ENCODE peak calls at places on chromosomes 16 and 17, in seven cellular contexts. S is GM23248, K is hepatocyte, G is H1, Q is K562, W is astrocyte, R is GM23338. T is an unnamed sample.

GRCh38 chr17:75338335-75338734 is 49.1 kb upstream of the SLC25A19 start:
- DNase-seq in S (peak; percentile 57), K (no peak), G (no peak), Q (no peak), W (peak; percentile 36), R (no peak), T (peak; percentile 55)

GRCh38 chr17:71830916-71831315 is 289.9 kb upstream of the SOX9 start:
- DNase-seq in S (no peak), K (no peak), G (peak; percentile 25), Q (no peak), W (no peak), R (peak; percentile 69), T (no peak)

GRCh38 chr17:17922198-17922901 is 49.9 kb downstream of the TOM1L2 start:
- DNase-seq in S (no peak), K (peak; percentile 37), G (no peak), Q (no peak), W (no peak), R (peak; percentile 29), T (no peak)

GRCh38 chr16:56965939-56966515 is 4.3 kb downstream of the CETP start:
- DNase-seq in S (no peak), K (no peak), G (no peak), Q (no peak), W (no peak), R (no peak), T (no peak)

GRCh38 chr16:728131-728889 is 1.4 kb downstream of the HAGHL start:
- DNase-seq in S (peak; percentile 84), K (peak; percentile 85), G (no peak), Q (peak; percentile 82), W (peak; percentile 63), R (peak; percentile 80), T (peak; percentile 76)

GRCh38 chr16:67834242-67834614 is 7.9 kb upstream of the THAP11 start:
- DNase-seq in S (no peak), K (no peak), G (no peak), Q (no peak), W (no peak), R (no peak), T (no peak)

GRCh38 chr16:81401035-81401950 is 43.3 kb upstream of the CMIP start:
- DNase-seq in S (peak; percentile 87), K (no peak), G (no peak), Q (peak; percentile 64), W (peak; percentile 66), R (no peak), T (peak; percentile 11)

GRCh38 chr17:45022655-45023339 is 28.6 kb downstream of the DCAKD start:
- DNase-seq in S (no peak), K (no peak), G (no peak), Q (no peak), W (no peak), R (no peak), T (no peak)

GRCh38 chr16:67658849-67659674 is 998 bp downstream of the ACD start:
- DNase-seq in S (no peak), K (no peak), G (no peak), Q (peak; percentile 33), W (no peak), R (no peak), T (no peak)

GRCh38 chr16:72198641-72199250 is 26.8 kb upstream of the PMFBP1 start:
- DNase-seq in S (no peak), K (no peak), G (no peak), Q (no peak), W (no peak), R (peak; percentile 38), T (no peak)

GRCh38 chr16:168424-168823 is 2.6 kb downstream of the HBM start:
- DNase-seq in S (no peak), K (no peak), G (no peak), Q (no peak), W (no peak), R (no peak), T (no peak)

GRCh38 chr17:29205047-29205446 is 24.8 kb upstream of the MYO18A start:
- DNase-seq in S (no peak), K (no peak), G (no peak), Q (no peak), W (no peak), R (no peak), T (no peak)

GRCh38 chr17:60695960-60696359 is 18.3 kb downstream of the BCAS3 start:
- DNase-seq in S (peak; percentile 38), K (no peak), G (no peak), Q (no peak), W (peak; percentile 12), R (no peak), T (peak; percentile 27)

GRCh38 chr17:72176902-72177660 is 56.3 kb downstream of the SOX9 start:
- DNase-seq in S (peak; percentile 8), K (no peak), G (no peak), Q (no peak), W (peak; percentile 95), R (peak; percentile 35), T (no peak)

GRCh38 chr17:33169580-33170285 is 123.4 kb downstream of the ASIC2 start:
- DNase-seq in S (peak; percentile 59), K (no peak), G (no peak), Q (no peak), W (peak; percentile 95), R (no peak), T (peak; percentile 96)

GRCh38 chr16:85068746-85069145 is 41.2 kb downstream of the KIAA0513 start:
- DNase-seq in S (no peak), K (no peak), G (no peak), Q (no peak), W (peak; percentile 32), R (no peak), T (no peak)

GRCh38 chr16:56606071-56606687 is 2.2 kb upstream of the MT2A start:
- DNase-seq in S (peak; percentile 89), K (peak; percentile 53), G (no peak), Q (no peak), W (peak; percentile 77), R (no peak), T (no peak)

GRCh38 chr16:15616475-15616874 is 26.5 kb downstream of the MARF1 start:
- DNase-seq in S (no peak), K (no peak), G (no peak), Q (no peak), W (no peak), R (no peak), T (no peak)

GRCh38 chr17:4304417-4305027 is 40.7 kb upstream of the ANKFY1 start:
- DNase-seq in S (peak; percentile 64), K (peak; percentile 69), G (no peak), Q (peak; percentile 63), W (no peak), R (peak; percentile 81), T (no peak)

GRCh38 chr16:54926166-54926838 is 4.4 kb upstream of the IRX5 start:
- DNase-seq in S (peak; percentile 87), K (no peak), G (no peak), Q (no peak), W (peak; percentile 82), R (no peak), T (peak; percentile 83)
- H3K4me2 ChIP-seq in S (peak overlapping the region; percentile 93), K (peak overlapping the region; percentile 93), G (no peak overlapping the region), Q (no peak overlapping the region), W (peak overlapping the region; percentile 99), R (no peak overlapping the region), T (no peak overlapping the region)

GRCh38 chr17:35892091-35892637 is 12.0 kb upstream of the CCL5 start:
- DNase-seq in S (no peak), K (no peak), G (no peak), Q (no peak), W (no peak), R (peak; percentile 2), T (peak; percentile 22)

GRCh38 chr17:35889818-35890773 is 9.9 kb upstream of the CCL5 start:
- DNase-seq in S (peak; percentile 39), K (peak; percentile 79), G (no peak), Q (no peak), W (peak; percentile 56), R (peak; percentile 2), T (peak; percentile 47)

GRCh38 chr17:35891273-35891672 is 11.1 kb upstream of the CCL5 start:
- DNase-seq in S (no peak), K (no peak), G (no peak), Q (no peak), W (no peak), R (no peak), T (no peak)

GRCh38 chr17:35890774-35891155 is 10.6 kb upstream of the CCL5 start:
- DNase-seq in S (no peak), K (no peak), G (no peak), Q (no peak), W (no peak), R (peak; percentile 24), T (no peak)

GRCh38 chr17:35889241-35889640 is 9.1 kb upstream of the CCL5 start:
- DNase-seq in S (no peak), K (no peak), G (no peak), Q (no peak), W (no peak), R (no peak), T (no peak)
- H3K36me3 ChIP-seq in S (no peaks in the 10 kb centered on the region), K (no peaks in the 10 kb centered on the region), G (no peaks in the 10 kb centered on the region), Q (no peaks in the 10 kb centered on the region), W (no peaks in the 10 kb centered on the region), R (no peaks in the 10 kb centered on the region), T (no peaks in the 10 kb centered on the region)

GRCh38 chr17:79600613-79601221 is 10.1 kb downstream of the RBFOX3 start:
- DNase-seq in S (no peak), K (no peak), G (no peak), Q (no peak), W (no peak), R (no peak), T (no peak)
- TF ChIP-seq EZH2 in S (no peak), K (no peak), G (no peak), Q (no peak), W (no peak), R (no peak), T (no peak)

GRCh38 chr17:8608001-8608400 is 22.5 kb downstream of the MYH10 start:
- DNase-seq in S (no peak), K (no peak), G (no peak), Q (no peak), W (peak; percentile 70), R (no peak), T (no peak)

GRCh38 chr17:8610558-8610957 is 20.0 kb downstream of the MYH10 start:
- DNase-seq in S (no peak), K (no peak), G (no peak), Q (no peak), W (no peak), R (no peak), T (no peak)

GRCh38 chr17:8609910-8610309 is 20.6 kb downstream of the MYH10 start:
- DNase-seq in S (no peak), K (no peak), G (no peak), Q (no peak), W (no peak), R (no peak), T (no peak)

GRCh38 chr17:8602679-8603078 is 27.8 kb downstream of the MYH10 start:
- DNase-seq in S (no peak), K (no peak), G (no peak), Q (no peak), W (no peak), R (no peak), T (no peak)

DNA sequence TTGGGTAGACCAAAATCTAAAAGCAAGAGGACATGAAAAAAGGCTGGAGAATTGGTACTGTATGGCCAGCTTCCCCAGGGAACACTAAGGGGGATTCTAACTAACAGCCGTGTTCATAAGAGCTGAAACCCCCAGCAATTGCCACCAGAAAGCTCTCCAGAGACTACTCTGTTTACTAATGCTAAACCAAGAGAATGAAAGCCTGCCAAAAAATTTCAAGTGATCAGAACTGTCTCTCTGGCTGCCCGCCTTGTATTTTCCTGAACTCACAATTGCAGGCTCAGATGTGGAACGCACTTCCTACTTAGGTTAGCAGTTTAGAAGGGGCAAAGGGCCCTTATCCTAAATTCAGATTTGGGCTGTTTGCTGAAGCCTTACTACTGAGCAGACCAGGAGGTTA is 24.1 kb downstream of the MYH10 start:
- DNase-seq in S (peak; percentile 42), K (peak; percentile 16), G (no peak), Q (no peak), W (no peak), R (no peak), T (peak; percentile 45)
- H3K4me2 ChIP-seq in S (no peak overlapping the region), K (peak overlapping the region; percentile 48), G (no peak overlapping the region), Q (no peak overlapping the region), W (peak overlapping the region; percentile 34), R (no peak overlapping the region), T (no peak overlapping the region)

GRCh38 chr16:58533751-58534470 is 18.6 kb downstream of the SETD6 start:
- DNase-seq in S (no peak), K (peak; percentile 11), G (no peak), Q (no peak), W (peak; percentile 10), R (no peak), T (peak; percentile 25)
- H3K36me3 ChIP-seq in S (peaks cover 76% of the 10 kb centered on the region), K (peaks cover 7% of the 10 kb centered on the region), G (peaks cover 78% of the 10 kb centered on the region), Q (peaks cover 94% of the 10 kb centered on the region), W (peaks cover 77% of the 10 kb centered on the region), R (peaks cover 93% of the 10 kb centered on the region), T (peaks cover 26% of the 10 kb centered on the region)